ENCODE peak calls at places on chromosomes 16 and 17, in ten cellular contexts. Z is neuronal stem cell, T is tibial artery, I is PC-3, M is left ventricle myocardium inferior, C is Peyer's patch, X is brain microvascular endothelial cell, E is fibroblast of lung, P is heart right ventricle, R is hepatocyte. U is an unnamed sample. For H3K27me3 and H3K36me3, the result is how much of the 10 kb centered on the place peaks cover.

GRCh38 chr16:73457851-73458250 is 409.9 kb upstream of the ZFHX3 start:
- DNase-seq in Z (no peak), T (no peak), I (no peak), M (no peak), C (no peak), X (no peak), E (no peak), P (no peak), R (no peak), U (no peak)

GRCh38 chr16:19737306-19737975 is 19.4 kb downstream of the IQCK start:
- DNase-seq in Z (no peak), T (peak), I (no peak), M (no peak), C (no peak), X (no peak), E (no peak), P (no peak), R (no peak), U (no peak)

GRCh38 chr16:84878770-84879169 is 59.0 kb downstream of the CRISPLD2 start:
- DNase-seq in Z (no peak), T (no peak), I (no peak), M (no peak), C (no peak), X (no peak), E (no peak), P (no peak), R (no peak), U (no peak)

GRCh38 chr16:84504420-84505248 is at the start of gene MEAK7:
- DNase-seq in Z (peak), T (peak), I (peak), M (peak), C (peak), X (peak), E (peak), P (peak), R (peak), U (peak)

GRCh38 chr16:11225677-11226549 is 30.1 kb downstream of the SOCS1 start:
- DNase-seq in Z (no peak), T (no peak), I (no peak), M (no peak), C (no peak), X (no peak), E (no peak), P (no peak), R (no peak), U (no peak)

GRCh38 chr16:4795181-4795827 is at the start of gene SMIM22:
- DNase-seq in Z (no peak), T (no peak), I (no peak), M (no peak), C (peak), X (no peak), E (no peak), P (no peak), R (no peak), U (no peak)

GRCh38 chr16:66367968-66368891 is 1.7 kb downstream of the CDH5 start:
- DNase-seq in Z (no peak), T (no peak), I (no peak), M (peak), C (no peak), X (no peak), E (no peak), P (no peak), R (no peak), U (peak)

GRCh38 chr17:75084039-75084660 is 3.6 kb upstream of the SLC16A5 start:
- DNase-seq in Z (no peak), T (no peak), I (peak), M (no peak), C (no peak), X (peak), E (no peak), P (no peak), R (peak), U (no peak)

GRCh38 chr17:78403822-78404221 is 25.4 kb downstream of the PGS1 start:
- DNase-seq in Z (no peak), T (no peak), I (no peak), M (no peak), C (no peak), X (no peak), E (no peak), P (peak), R (no peak), U (no peak)

GRCh38 chr17:27506348-27507218 is 50.3 kb downstream of the KSR1 start:
- DNase-seq in Z (no peak), T (no peak), I (peak), M (no peak), C (no peak), X (no peak), E (peak), P (no peak), R (peak), U (peak)

GRCh38 chr17:67492824-67493490 is 115.9 kb downstream of the PITPNC1 start:
- DNase-seq in Z (no peak), T (no peak), I (no peak), M (no peak), C (no peak), X (no peak), E (peak), P (no peak), R (no peak), U (no peak)

GRCh38 chr16:48409839-48410610 is 24.8 kb upstream of the SIAH1 start:
- DNase-seq in Z (no peak), T (no peak), I (peak), M (no peak), C (peak), X (peak), E (peak), P (no peak), R (peak), U (no peak)

GRCh38 chr17:11369570-11369969 is 128.6 kb downstream of the SHISA6 start:
- DNase-seq in Z (no peak), T (no peak), I (no peak), M (no peak), C (no peak), X (no peak), E (no peak), P (no peak), R (peak), U (no peak)

GRCh38 chr16:27703545-27703944 is 153.6 kb downstream of the KATNIP start:
- DNase-seq in Z (no peak), T (peak), I (no peak), M (no peak), C (no peak), X (peak), E (peak), P (no peak), R (no peak), U (no peak)

GRCh38 chr17:81171941-81172340 is 5.9 kb upstream of the AATK start:
- DNase-seq in Z (no peak), T (no peak), I (no peak), M (no peak), C (no peak), X (peak), E (no peak), P (no peak), R (no peak), U (no peak)

GRCh38 chr17:43779145-43780125 is 658 bp upstream of the DUSP3 start:
- DNase-seq in Z (peak), T (peak), I (no peak), M (no peak), C (no peak), X (peak), E (no peak), P (no peak), R (no peak), U (no peak)
- H3K4me3 ChIP-seq in Z (peak), T (peak), I (peak), M (peak), C (peak), X (peak), E (peak), P (peak), R (peak), U (peak)

GRCh38 chr17:40694584-40694983 is 9.0 kb downstream of the KRT24 start:
- DNase-seq in Z (no peak), T (no peak), I (peak), M (no peak), C (no peak), X (no peak), E (no peak), P (no peak), R (peak), U (no peak)

GRCh38 chr17:40699880-40700279 is 3.7 kb downstream of the KRT24 start:
- DNase-seq in Z (no peak), T (no peak), I (no peak), M (no peak), C (no peak), X (no peak), E (no peak), P (no peak), R (peak), U (no peak)

GRCh38 chr17:40696651-40697072 is 6.9 kb downstream of the KRT24 start:
- DNase-seq in Z (no peak), T (no peak), I (peak), M (no peak), C (no peak), X (no peak), E (no peak), P (no peak), R (no peak), U (no peak)

GRCh38 chr17:40699359-40699758 is 4.2 kb downstream of the KRT24 start:
- DNase-seq in Z (no peak), T (no peak), I (no peak), M (no peak), C (no peak), X (no peak), E (no peak), P (no peak), R (peak), U (no peak)

GRCh38 chr17:40695874-40696472 is 7.6 kb downstream of the KRT24 start:
- DNase-seq in Z (no peak), T (no peak), I (peak), M (no peak), C (no peak), X (no peak), E (no peak), P (no peak), R (no peak), U (no peak)
- H3K27me3 ChIP-seq in Z (under half), T (under half), I (under half), M (half or more), C (under half), X (under half), E (under half), P (under half), R (under half), U (under half)

GRCh38 chr17:77207689-77208216 is 67.0 kb downstream of the SEC14L1 start:
- DNase-seq in Z (no peak), T (no peak), I (no peak), M (no peak), C (peak), X (no peak), E (no peak), P (no peak), R (no peak), U (no peak)
- H3K36me3 ChIP-seq in Z (half or more), T (half or more), I (half or more), M (half or more), C (under half), X (half or more), E (under half), P (under half), R (under half), U (under half)

GRCh38 chr16:56679078-56679730 is 3.1 kb upstream of the MT1X start:
- DNase-seq in Z (no peak), T (no peak), I (no peak), M (no peak), C (no peak), X (no peak), E (no peak), P (no peak), R (no peak), U (no peak)

GRCh38 chr16:56672761-56673536 is 3.3 kb downstream of the MT1H start:
- DNase-seq in Z (no peak), T (no peak), I (peak), M (no peak), C (no peak), X (no peak), E (no peak), P (no peak), R (no peak), U (no peak)

GRCh38 chr16:56673916-56674315 is 4.3 kb downstream of the MT1H start:
- DNase-seq in Z (no peak), T (no peak), I (no peak), M (no peak), C (no peak), X (no peak), E (peak), P (no peak), R (no peak), U (no peak)

GRCh38 chr16:56677474-56677873 is 4.8 kb upstream of the MT1X start:
- DNase-seq in Z (no peak), T (no peak), I (no peak), M (no peak), C (no peak), X (no peak), E (no peak), P (no peak), R (no peak), U (no peak)

DNA sequence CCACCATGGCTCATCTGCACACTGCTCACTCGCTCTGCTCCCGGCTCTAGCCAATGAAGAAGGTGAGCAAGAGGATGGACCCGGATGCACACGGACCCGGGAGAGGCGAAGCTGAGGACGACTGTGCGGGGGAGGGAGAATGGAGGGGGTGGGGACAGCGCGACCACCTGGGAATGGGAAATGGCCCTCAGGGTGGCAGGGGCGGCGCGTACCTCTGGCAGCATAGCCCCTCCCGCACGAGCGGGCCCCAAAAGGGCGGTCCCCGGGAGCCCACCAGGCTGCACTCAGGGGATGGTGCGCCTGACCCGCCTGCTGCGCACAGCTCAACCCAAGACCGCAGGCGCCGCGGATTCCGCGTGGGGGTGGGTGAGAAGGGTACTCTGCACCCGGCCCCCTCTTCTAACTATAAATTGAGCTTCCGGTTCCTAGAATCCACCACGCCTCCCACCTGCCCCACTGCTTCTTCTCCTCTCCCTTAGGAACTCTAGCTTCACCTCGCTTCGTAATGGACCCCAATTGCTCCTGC is 6.1 kb downstream of the MT1H start:
- DNase-seq in Z (no peak), T (no peak), I (no peak), M (no peak), C (no peak), X (no peak), E (no peak), P (no peak), R (no peak), U (peak)
- H3K4me3 ChIP-seq in Z (no peak), T (peak), I (no peak), M (peak), C (peak), X (peak), E (no peak), P (peak), R (no peak), U (peak)

GRCh38 chr17:55004484-55004883 is 35.9 kb downstream of the STXBP4 start:
- DNase-seq in Z (no peak), T (no peak), I (no peak), M (no peak), C (no peak), X (no peak), E (no peak), P (no peak), R (no peak), U (no peak)

GRCh38 chr17:55005520-55005919 is 37.0 kb downstream of the STXBP4 start:
- DNase-seq in Z (no peak), T (no peak), I (peak), M (no peak), C (no peak), X (peak), E (peak), P (no peak), R (peak), U (peak)
- H3K27me3 ChIP-seq in Z (under half), T (under half), I (under half), M (under half), C (under half), X (under half), E (under half), P (under half), R (under half), U (under half)